ENCODE peak calls at places on chromosomes 7 and 10, in ten cellular contexts. I is heart left ventricle, O is right lobe of liver, A is NB4, D is ovary, K is body of pancreas, R is GM12891, J is stomach, M is tibial nerve, G is HCT116. T is an unnamed sample.

GRCh38 chr10:21100871-21101514 is 203.9 kb upstream of the NEBL start:
- DNase-seq in I (no peak), O (no peak), A (no peak), D (no peak), K (no peak), R (no peak), J (no peak), M (no peak), G (no peak), T (no peak)

GRCh38 chr10:5196613-5197234 is at the start of gene AKR1C4:
- DNase-seq in I (no peak), O (no peak), A (no peak), D (no peak), K (no peak), R (no peak), J (no peak), M (no peak), G (no peak), T (no peak)

GRCh38 chr10:1413256-1413655 is 324.1 kb downstream of the ADARB2 start:
- DNase-seq in I (no peak), O (no peak), A (no peak), D (no peak), K (no peak), R (no peak), J (peak), M (no peak), G (no peak), T (no peak)

GRCh38 chr10:108204528-108205313 is 1040.2 kb upstream of the SORCS1 start:
- DNase-seq in I (no peak), O (no peak), A (peak), D (no peak), K (peak), R (no peak), J (no peak), M (no peak), G (no peak), T (no peak)

GRCh38 chr7:18262054-18262453 is 233.5 kb upstream of the HDAC9 start:
- DNase-seq in I (no peak), O (no peak), A (peak), D (no peak), K (no peak), R (no peak), J (no peak), M (no peak), G (peak), T (no peak)

GRCh38 chr7:47553309-47553708 is 28.6 kb downstream of the TNS3 start:
- DNase-seq in I (no peak), O (no peak), A (no peak), D (no peak), K (no peak), R (no peak), J (no peak), M (no peak), G (no peak), T (no peak)

GRCh38 chr10:12898271-12898670 is 103.2 kb downstream of the CCDC3 start:
- DNase-seq in I (no peak), O (no peak), A (no peak), D (no peak), K (no peak), R (no peak), J (no peak), M (no peak), G (no peak), T (no peak)

GRCh38 chr10:68315582-68315981 is 16.3 kb upstream of the HNRNPH3 start:
- DNase-seq in I (no peak), O (no peak), A (no peak), D (no peak), K (no peak), R (no peak), J (no peak), M (no peak), G (no peak), T (no peak)

GRCh38 chr7:101058355-101058754 is 26.9 kb upstream of the TRIM56 start:
- DNase-seq in I (peak), O (peak), A (peak), D (peak), K (peak), R (no peak), J (peak), M (peak), G (peak), T (peak)

GRCh38 chr7:6168469-6168868 is 104.0 kb downstream of the CYTH3 start:
- DNase-seq in I (no peak), O (no peak), A (no peak), D (no peak), K (no peak), R (no peak), J (no peak), M (no peak), G (no peak), T (no peak)

GRCh38 chr7:157690058-157690832 is 353.4 kb downstream of the DNAJB6 start:
- DNase-seq in I (no peak), O (no peak), A (peak), D (no peak), K (no peak), R (no peak), J (no peak), M (no peak), G (no peak), T (peak)

GRCh38 chr10:122812751-122813150 is 32.9 kb downstream of the CUZD1 start:
- DNase-seq in I (no peak), O (no peak), A (no peak), D (no peak), K (no peak), R (no peak), J (no peak), M (no peak), G (no peak), T (no peak)

GRCh38 chr10:43121444-43121843 is 16.8 kb upstream of the CSGALNACT2 start:
- DNase-seq in I (no peak), O (no peak), A (peak), D (peak), K (no peak), R (no peak), J (peak), M (no peak), G (no peak), T (peak)

GRCh38 chr7:514242-514641 is 5.4 kb downstream of the PDGFA start:
- DNase-seq in I (no peak), O (no peak), A (no peak), D (no peak), K (no peak), R (no peak), J (no peak), M (no peak), G (no peak), T (no peak)

GRCh38 chr7:99674995-99675742 is 4.6 kb downstream of the CYP3A5 start:
- DNase-seq in I (no peak), O (no peak), A (no peak), D (no peak), K (no peak), R (no peak), J (no peak), M (no peak), G (no peak), T (no peak)

GRCh38 chr7:131803861-131804260 is 247.4 kb upstream of the PODXL start:
- DNase-seq in I (no peak), O (no peak), A (no peak), D (no peak), K (no peak), R (no peak), J (no peak), M (no peak), G (no peak), T (no peak)

GRCh38 chr7:6639032-6639431 is 1.9 kb downstream of the ZNF316 start:
- DNase-seq in I (no peak), O (no peak), A (no peak), D (no peak), K (no peak), R (no peak), J (no peak), M (no peak), G (no peak), T (no peak)

GRCh38 chr10:99372546-99373271 is 43.6 kb downstream of the CNNM1 start:
- DNase-seq in I (no peak), O (no peak), A (no peak), D (no peak), K (no peak), R (no peak), J (no peak), M (no peak), G (no peak), T (no peak)

GRCh38 chr7:87876759-87877234 is 504 bp downstream of the DBF4 start:
- DNase-seq in I (peak), O (peak), A (peak), D (peak), K (peak), R (peak), J (peak), M (peak), G (no peak), T (peak)

GRCh38 chr10:17805921-17806577 is 3.1 kb upstream of the MRC1 start:
- DNase-seq in I (no peak), O (no peak), A (peak), D (no peak), K (no peak), R (no peak), J (no peak), M (no peak), G (peak), T (no peak)

GRCh38 chr10:7193369-7193768 is 217.5 kb downstream of the SFMBT2 start:
- DNase-seq in I (no peak), O (no peak), A (no peak), D (no peak), K (no peak), R (no peak), J (no peak), M (no peak), G (no peak), T (no peak)

GRCh38 chr7:29839302-29839701 is 33.0 kb downstream of the WIPF3 start:
- DNase-seq in I (peak), O (no peak), A (peak), D (peak), K (peak), R (no peak), J (no peak), M (no peak), G (no peak), T (peak)

GRCh38 chr10:131249238-131249956 is 62.1 kb downstream of the TCERG1L start:
- DNase-seq in I (no peak), O (no peak), A (no peak), D (no peak), K (no peak), R (no peak), J (no peak), M (no peak), G (no peak), T (no peak)

GRCh38 chr10:58477122-58477521 is 35.5 kb upstream of the BICC1 start:
- DNase-seq in I (peak), O (no peak), A (no peak), D (peak), K (no peak), R (no peak), J (no peak), M (no peak), G (no peak), T (no peak)

GRCh38 chr10:116108106-116108505 is 164.9 kb downstream of the GFRA1 start:
- DNase-seq in I (no peak), O (no peak), A (no peak), D (no peak), K (no peak), R (no peak), J (no peak), M (no peak), G (no peak), T (no peak)

GRCh38 chr10:8489232-8489631 is 434.7 kb downstream of the GATA3 start:
- DNase-seq in I (no peak), O (no peak), A (no peak), D (no peak), K (no peak), R (no peak), J (no peak), M (no peak), G (no peak), T (no peak)

GRCh38 chr7:1752771-1753562 is 82.9 kb downstream of the ELFN1 start:
- DNase-seq in I (no peak), O (no peak), A (peak), D (no peak), K (no peak), R (no peak), J (no peak), M (no peak), G (no peak), T (no peak)

GRCh38 chr7:1665721-1666250 is 4.3 kb upstream of the ELFN1 start:
- DNase-seq in I (peak), O (peak), A (peak), D (no peak), K (no peak), R (peak), J (no peak), M (no peak), G (no peak), T (no peak)

GRCh38 chr7:1286946-1287628 is 54.4 kb downstream of the UNCX start:
- DNase-seq in I (no peak), O (peak), A (no peak), D (no peak), K (no peak), R (no peak), J (no peak), M (no peak), G (no peak), T (no peak)

GRCh38 chr7:95389516-95389915 is 6.7 kb downstream of the PON3 start:
- DNase-seq in I (no peak), O (no peak), A (no peak), D (no peak), K (no peak), R (no peak), J (no peak), M (no peak), G (no peak), T (no peak)

GRCh38 chr7:117872565-117873055 is 631 bp downstream of the CTTNBP2 start:
- DNase-seq in I (peak), O (peak), A (no peak), D (peak), K (peak), R (no peak), J (no peak), M (peak), G (peak), T (peak)

GRCh38 chr7:7565746-7566650 is 686 bp upstream of the MIOS start:
- DNase-seq in I (no peak), O (peak), A (peak), D (no peak), K (peak), R (no peak), J (peak), M (no peak), G (peak), T (no peak)

GRCh38 chr7:122072272-122072671 is 71.8 kb downstream of the AASS start:
- DNase-seq in I (no peak), O (no peak), A (no peak), D (no peak), K (no peak), R (no peak), J (no peak), M (no peak), G (no peak), T (no peak)

GRCh38 chr7:122070062-122070461 is 74.0 kb downstream of the AASS start:
- DNase-seq in I (no peak), O (no peak), A (no peak), D (no peak), K (no peak), R (no peak), J (no peak), M (no peak), G (no peak), T (no peak)

GRCh38 chr7:122068999-122069398 is 75.0 kb downstream of the AASS start:
- DNase-seq in I (no peak), O (no peak), A (no peak), D (no peak), K (no peak), R (no peak), J (no peak), M (no peak), G (no peak), T (no peak)

GRCh38 chr7:122073635-122074034 is 70.4 kb downstream of the AASS start:
- DNase-seq in I (no peak), O (no peak), A (no peak), D (no peak), K (no peak), R (no peak), J (no peak), M (no peak), G (no peak), T (no peak)

DNA sequence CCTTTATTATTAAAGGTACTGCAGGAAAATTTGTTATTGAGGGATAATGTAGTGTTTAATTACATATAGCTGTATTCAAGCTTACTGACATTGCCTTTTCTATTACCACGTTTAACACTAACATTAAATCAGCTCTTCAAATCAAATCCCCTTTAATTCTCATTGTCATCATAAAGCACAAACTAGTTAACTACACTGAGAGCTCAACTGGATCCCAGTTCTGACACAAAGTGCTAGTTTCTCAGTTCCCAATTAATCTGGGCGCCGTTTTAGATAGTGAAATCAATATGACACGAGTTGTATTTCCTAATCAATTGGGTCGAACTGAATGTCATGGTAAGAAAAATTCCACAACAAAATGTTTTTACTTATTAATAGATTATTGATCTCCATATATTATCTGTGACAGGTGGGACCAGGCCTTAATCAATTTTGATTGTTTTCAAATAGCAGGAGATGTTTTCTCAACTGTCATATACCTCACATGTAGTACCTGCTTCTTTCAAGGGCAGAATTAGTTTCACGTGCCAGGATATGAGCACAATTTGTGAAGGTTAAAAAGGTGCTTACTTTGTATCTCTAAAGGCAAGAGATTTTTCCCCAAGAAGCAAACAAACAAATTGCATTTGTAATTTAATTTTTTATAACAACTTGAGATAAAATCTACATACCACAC is 71.0 kb downstream of the AASS start:
- DNase-seq in I (no peak), O (no peak), A (no peak), D (no peak), K (no peak), R (no peak), J (no peak), M (no peak), G (no peak), T (no peak)
- TF ChIP-seq POLR2A in I (no peak), O (no peak), A (no peak), D (no peak), K (no peak), R (no peak), J (no peak), M (no peak), G (no peak), T (no peak)

GRCh38 chr7:136868496-136869005 is at the start of gene CHRM2:
- DNase-seq in I (peak), O (no peak), A (no peak), D (peak), K (no peak), R (no peak), J (no peak), M (no peak), G (no peak), T (no peak)
- TF ChIP-seq POLR2A in I (no peak), O (no peak), A (no peak), D (no peak), K (no peak), R (no peak), J (no peak), M (no peak), G (no peak), T (no peak)

DNA sequence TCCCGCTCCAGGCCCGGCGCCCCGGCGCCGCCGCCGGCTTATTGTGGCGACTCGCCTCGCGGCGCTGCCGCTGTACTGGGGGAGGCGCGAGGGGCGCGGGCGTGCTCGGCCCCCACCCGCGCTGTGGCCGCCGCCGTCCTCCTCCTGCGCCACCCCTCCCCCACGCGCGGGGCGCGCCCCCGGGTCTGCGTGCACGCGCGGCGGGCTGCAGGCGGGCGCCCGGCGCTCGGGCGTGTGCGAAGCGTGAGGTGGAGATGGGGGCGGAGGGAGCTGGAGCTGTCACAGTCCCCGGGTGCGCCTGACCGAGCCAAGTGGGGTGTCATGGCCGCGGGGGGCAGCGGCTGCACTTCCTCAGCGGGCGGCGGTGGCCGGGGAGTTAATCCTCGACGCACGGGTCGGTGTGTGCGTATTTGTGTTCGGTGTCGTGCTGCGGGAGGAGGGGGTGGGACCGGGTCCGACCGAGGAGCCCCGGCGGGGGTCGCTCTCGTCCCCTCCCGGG is 672 bp downstream of the LCOR start:
- DNase-seq in I (peak), O (peak), A (peak), D (peak), K (peak), R (peak), J (peak), M (peak), G (peak), T (peak)
- TF ChIP-seq POLR2A in I (no peak), O (peak), A (peak), D (no peak), K (peak), R (no peak), J (no peak), M (peak), G (no peak), T (no peak)

GRCh38 chr10:27504007-27504890 is at the start of gene RAB18:
- DNase-seq in I (peak), O (peak), A (peak), D (peak), K (peak), R (peak), J (peak), M (peak), G (peak), T (peak)
- TF ChIP-seq POLR2A in I (peak), O (peak), A (peak), D (peak), K (peak), R (peak), J (peak), M (peak), G (peak), T (peak)

GRCh38 chr7:142188159-142188558 is 69.7 kb downstream of the PRSS58 start:
- DNase-seq in I (no peak), O (no peak), A (peak), D (no peak), K (no peak), R (no peak), J (no peak), M (no peak), G (no peak), T (no peak)
- TF ChIP-seq POLR2A in I (no peak), O (no peak), A (no peak), D (no peak), K (no peak), R (no peak), J (no peak), M (no peak), G (no peak), T (no peak)

GRCh38 chr7:20214787-20215669 is 2.2 kb downstream of the MACC1 start:
- DNase-seq in I (no peak), O (no peak), A (peak), D (no peak), K (no peak), R (no peak), J (no peak), M (no peak), G (no peak), T (no peak)
- TF ChIP-seq POLR2A in I (no peak), O (no peak), A (no peak), D (no peak), K (no peak), R (no peak), J (no peak), M (no peak), G (no peak), T (no peak)

GRCh38 chr7:68925241-68925640 is 673.0 kb upstream of the AUTS2 start:
- DNase-seq in I (no peak), O (no peak), A (no peak), D (no peak), K (no peak), R (no peak), J (no peak), M (no peak), G (no peak), T (no peak)
- TF ChIP-seq POLR2A in I (no peak), O (no peak), A (no peak), D (no peak), K (no peak), R (no peak), J (no peak), M (no peak), G (no peak), T (no peak)

DNA sequence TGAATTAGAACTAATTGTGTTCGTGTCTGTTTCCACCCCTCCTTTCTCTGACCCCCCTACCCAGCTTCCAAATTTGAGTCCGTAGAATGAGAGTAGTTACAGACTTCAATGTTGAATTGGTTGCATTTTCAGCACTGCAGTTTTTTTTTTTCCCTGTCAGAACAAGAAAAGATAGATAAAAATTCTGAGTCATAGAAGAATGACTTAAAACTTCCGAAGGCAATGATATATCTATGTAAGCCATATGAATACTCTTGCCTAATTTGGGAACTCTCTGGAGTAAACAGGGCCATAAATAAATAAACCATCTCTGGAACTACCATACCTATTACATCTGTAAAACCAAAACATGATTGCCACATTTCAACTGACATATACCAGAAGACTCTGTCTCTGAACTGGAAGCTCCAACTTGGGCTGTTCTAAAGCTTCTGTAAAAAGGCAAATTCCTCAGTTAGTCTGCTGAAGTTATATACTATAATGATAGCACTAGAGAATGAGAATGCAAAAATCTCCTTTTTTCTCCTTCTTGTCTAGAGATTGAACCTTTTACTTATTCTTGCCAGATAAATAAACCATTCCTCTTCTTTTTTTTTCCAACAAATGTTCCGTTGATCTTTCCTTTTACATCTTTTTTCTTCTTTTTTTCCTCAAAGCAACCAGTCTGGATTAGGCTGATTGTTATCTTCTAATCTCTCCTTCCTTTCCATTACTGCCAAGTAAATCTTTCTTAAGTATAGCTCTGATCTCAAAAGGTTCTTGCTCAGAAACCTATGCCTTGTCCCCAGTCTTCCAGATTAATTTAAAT is 23.5 kb downstream of the VCL start:
- DNase-seq in I (no peak), O (no peak), A (peak), D (no peak), K (no peak), R (no peak), J (no peak), M (no peak), G (no peak), T (no peak)
- TF ChIP-seq POLR2A in I (no peak), O (no peak), A (no peak), D (no peak), K (no peak), R (no peak), J (no peak), M (no peak), G (no peak), T (no peak)

T was measured in lower leg skin.